ENCODE peak calls at places on chromosomes 13 and 19, in four cellular contexts. P is HepG2, S is K562, H is GM12878. I is an unnamed sample. For H3K9me3, the result is how much of the 10 kb centered on the place peaks cover.

GRCh38 chr19:3441986-3442329 is 38.4 kb downstream of the SMIM24 start:
- DNase-seq in S (no peak), P (no peak), H (no peak), I (no peak)

GRCh38 chr13:109985871-109986270 is 199.5 kb upstream of the IRS2 start:
- DNase-seq in P (no peak), S (no peak), H (no peak), I (no peak)

GRCh38 chr13:101417043-101417406 is 717 bp upstream of the NALCN start:
- DNase-seq in H (no peak), S (no peak), P (no peak), I (peak)

GRCh38 chr19:44367024-44367423 is 10.5 kb upstream of the ZNF112 start:
- DNase-seq in S (peak), P (no peak), H (no peak), I (no peak)

GRCh38 chr13:72295173-72295572 is 428.2 kb upstream of the DACH1 start:
- DNase-seq in H (no peak), P (no peak), S (no peak), I (no peak)

GRCh38 chr13:110628952-110629701 is 13.8 kb downstream of the NAXD start:
- DNase-seq in S (no peak), H (no peak), P (no peak), I (no peak)

GRCh38 chr13:70339738-70340137 is 231.5 kb upstream of the KLHL1 start:
- DNase-seq in P (peak), S (peak), H (no peak), I (no peak)

GRCh38 chr19:4057913-4058695 is 8.6 kb downstream of the ZBTB7A start:
- DNase-seq in H (no peak), S (peak), P (peak), I (peak)

GRCh38 chr13:46595918-46596315 is 42.9 kb downstream of the LRCH1 start:
- DNase-seq in H (no peak), P (no peak), S (no peak), I (no peak)

GRCh38 chr19:55377356-55378131 is 918 bp downstream of the TMEM190 start:
- DNase-seq in P (peak), H (no peak), S (no peak), I (no peak)

GRCh38 chr19:5335101-5335500 is 5.5 kb downstream of the PTPRS start:
- DNase-seq in S (no peak), H (no peak), P (no peak), I (no peak)

GRCh38 chr13:46641274-46642081 is 88.5 kb downstream of the LRCH1 start:
- DNase-seq in S (no peak), H (no peak), P (no peak), I (no peak)

GRCh38 chr19:47284324-47284899 is 9.7 kb downstream of the INAFM1 start:
- DNase-seq in H (no peak), S (peak), P (peak), I (peak)

GRCh38 chr19:55611300-55611982 is 6.0 kb downstream of the ZNF865 start:
- DNase-seq in H (no peak), S (no peak), P (no peak), I (no peak)

GRCh38 chr19:50435627-50436026 is 2.9 kb downstream of the MYBPC2 start:
- DNase-seq in P (no peak), S (no peak), H (no peak), I (no peak)

GRCh38 chr19:40592170-40592569 is 9.0 kb upstream of the LTBP4 start:
- DNase-seq in S (peak), H (no peak), P (peak), I (peak)

GRCh38 chr19:55261671-55262126 is 2.9 kb upstream of the PPP6R1 start:
- DNase-seq in P (no peak), S (no peak), H (no peak), I (no peak)

GRCh38 chr13:59277106-59277505 is 886.6 kb downstream of the DIAPH3 start:
- DNase-seq in P (no peak), H (no peak), S (no peak), I (no peak)

GRCh38 chr13:41610426-41610825 is 153.1 kb downstream of the RGCC start:
- DNase-seq in S (no peak), P (peak), H (no peak), I (no peak)

GRCh38 chr13:50366488-50367174 is 351.4 kb downstream of the KCNRG start:
- DNase-seq in S (no peak), H (peak), P (no peak), I (no peak)

GRCh38 chr13:96020155-96020575 is 33.0 kb downstream of the UGGT2 start:
- DNase-seq in S (peak), P (peak), H (peak), I (peak)

GRCh38 chr13:75310005-75310580 is 171.9 kb downstream of the TBC1D4 start:
- DNase-seq in S (no peak), P (no peak), H (no peak), I (no peak)

GRCh38 chr19:11047856-11048255 is 41.4 kb upstream of the LDLR start:
- DNase-seq in P (no peak), S (no peak), H (no peak), I (no peak)

GRCh38 chr19:2820112-2820702 is 539 bp downstream of the ZNF554 start:
- DNase-seq in P (no peak), S (peak), H (no peak), I (no peak)

GRCh38 chr13:110387451-110388140 is 80.5 kb downstream of the COL4A2 start:
- DNase-seq in S (no peak), H (no peak), P (no peak), I (no peak)

GRCh38 chr19:45999653-46000121 is 4.4 kb downstream of the CCDC61 start:
- DNase-seq in H (no peak), S (peak), P (no peak), I (no peak)

GRCh38 chr19:40717880-40718773 is 1.2 kb downstream of the ITPKC start:
- DNase-seq in P (peak), H (no peak), S (peak), I (peak)

GRCh38 chr13:107203146-107203847 is 635.4 kb upstream of the ARGLU1 start:
- DNase-seq in H (no peak), P (peak), S (peak), I (peak)

GRCh38 chr19:11868188-11868587 is 19.4 kb upstream of the ZNF69 start:
- DNase-seq in P (no peak), H (no peak), S (no peak), I (no peak)

GRCh38 chr13:109816112-109816978 is 30.0 kb upstream of the IRS2 start:
- DNase-seq in P (no peak), H (no peak), S (no peak), I (no peak)

GRCh38 chr19:42132030-42132628 is at the start of gene POU2F2:
- DNase-seq in H (peak), S (peak), P (no peak), I (no peak)

GRCh38 chr19:17861542-17862402 is 2.1 kb downstream of the RPL18A start:
- DNase-seq in H (no peak), S (no peak), P (no peak), I (no peak)

GRCh38 chr13:47110833-47111240 is 214.0 kb upstream of the HTR2A start:
- DNase-seq in P (no peak), H (no peak), S (peak), I (no peak)

GRCh38 chr13:58950911-58951310 is 1212.8 kb downstream of the DIAPH3 start:
- DNase-seq in P (no peak), H (no peak), S (no peak), I (no peak)

GRCh38 chr13:69644447-69644846 is 463.2 kb upstream of the ATXN8OS start:
- DNase-seq in H (no peak), S (no peak), P (no peak), I (no peak)

GRCh38 chr13:44243198-44243852 is 130.3 kb upstream of the SERP2 start:
- DNase-seq in P (peak), H (no peak), S (peak), I (peak)

GRCh38 chr19:41705393-41706174 is 2.8 kb upstream of the CEACAM5 start:
- DNase-seq in P (no peak), S (peak), H (no peak), I (peak)

GRCh38 chr13:70490320-70490935 is 382.2 kb upstream of the KLHL1 start:
- DNase-seq in S (no peak), P (no peak), H (no peak), I (no peak)

GRCh38 chr19:3443840-3444694 is 36.3 kb downstream of the SMIM24 start:
- DNase-seq in P (peak), S (no peak), H (no peak), I (no peak)

GRCh38 chr19:48568345-48568886 is 16.4 kb downstream of the SULT2B1 start:
- DNase-seq in H (no peak), P (peak), S (peak), I (peak)
- TF ChIP-seq BHLHE40 in H (no peak), P (no peak), S (no peak), I (no peak)

GRCh38 chr13:22926176-22927007 is 254.4 kb upstream of the SGCG start:
- DNase-seq in H (no peak), S (peak), P (no peak), I (no peak)
- TF ChIP-seq POLR2AphosphoS2 in H (no peak), S (no peak), P (no peak), I (no peak)

GRCh38 chr19:53664152-53664551 is 32.4 kb downstream of the DPRX start:
- DNase-seq in P (no peak), S (no peak), H (no peak), I (no peak)
- H3K9me3 ChIP-seq in P (under half), S (under half), H (under half), I (under half)

DNA sequence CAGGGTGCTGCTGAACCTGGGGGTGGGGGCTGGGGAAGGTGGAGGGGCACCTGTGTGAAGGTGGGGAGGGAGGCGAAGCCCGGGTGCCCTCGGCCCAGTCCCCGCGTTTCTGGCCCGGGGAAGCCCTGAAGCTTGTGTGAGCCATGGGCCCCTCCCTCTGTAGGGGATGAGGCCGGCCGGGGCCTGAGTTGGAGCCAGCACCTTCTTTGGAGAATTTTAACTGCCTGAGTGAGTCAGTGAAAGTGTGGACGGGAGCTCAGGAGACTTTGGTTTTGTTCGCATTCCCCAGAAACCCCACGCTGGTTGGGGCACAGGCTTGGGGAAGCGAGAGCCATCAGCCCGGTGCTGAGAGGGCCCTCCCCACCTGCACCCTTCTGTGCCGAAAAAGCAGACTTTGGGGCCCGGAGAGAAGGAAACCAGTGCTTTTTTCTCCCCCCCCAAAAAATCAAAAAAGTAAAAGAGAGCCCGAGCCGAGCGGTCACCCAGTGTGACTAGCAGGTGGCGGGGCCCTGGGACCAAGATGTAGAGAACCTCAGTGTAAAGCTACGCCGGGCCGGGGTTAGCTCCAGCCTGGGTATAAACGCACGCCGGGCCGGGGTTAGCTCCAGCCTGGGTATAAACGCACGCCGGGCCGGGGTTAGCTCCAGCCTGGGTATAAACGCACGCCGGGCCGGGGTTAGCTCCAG is 45.1 kb downstream of the TMEM255B start:
- DNase-seq in S (no peak), H (no peak), P (no peak), I (no peak)
- TF ChIP-seq BHLHE40 in S (no peak), H (no peak), P (no peak), I (no peak)

DNA sequence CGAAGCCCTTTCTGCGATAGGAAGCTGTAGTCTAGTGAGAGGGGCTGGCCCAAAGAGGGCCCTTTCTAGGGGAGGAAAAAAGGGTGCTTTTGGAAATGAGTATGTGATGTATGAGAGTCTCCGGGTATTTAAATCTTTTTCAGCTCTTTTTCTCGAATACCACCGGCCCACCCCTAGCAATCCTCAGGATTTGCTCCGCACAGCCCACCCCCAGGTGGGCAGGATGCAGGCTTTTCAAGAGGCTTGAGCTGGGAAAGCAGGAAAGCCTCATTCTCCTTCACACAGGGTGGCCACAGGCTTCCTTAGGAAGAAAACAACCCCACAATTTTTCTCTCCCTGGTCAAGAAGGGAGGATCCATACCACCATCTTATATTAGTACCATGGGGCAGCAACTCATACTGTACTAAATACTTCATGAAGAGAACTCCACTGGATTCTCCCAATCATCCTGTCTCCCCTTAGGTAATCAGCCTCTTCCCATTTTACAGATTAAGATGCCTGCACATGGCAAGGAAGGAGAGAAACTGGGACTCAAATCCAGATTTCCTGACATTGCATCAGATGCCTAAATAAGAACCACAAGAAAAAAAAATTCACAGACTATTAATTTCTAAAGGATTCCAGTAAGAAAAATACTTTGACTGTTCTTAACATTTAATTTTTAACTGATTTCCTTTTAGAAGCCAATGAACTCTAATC is 84.4 kb downstream of the STK24 start:
- DNase-seq in P (no peak), H (no peak), S (no peak), I (no peak)
- TF ChIP-seq POLR2AphosphoS2 in P (no peak), H (no peak), S (no peak), I (no peak)